ENCODE peak calls at places on chromosomes 7 and 10, in seven cellular contexts. W is A549, J is BJ, P is brain microvascular endothelial cell, D is AG09309, U is PC-3, A is astrocyte of the spinal cord. T is an unnamed sample.

GRCh38 chr10:125460326-125460725 is 222.6 kb downstream of the TEX36 start:
- DNase-seq in W (no peak), J (no peak), P (no peak), D (no peak), U (no peak), A (no peak), T (no peak)

GRCh38 chr7:144812379-144813283 is 23.2 kb downstream of the TPK1 start:
- DNase-seq in W (no peak), J (no peak), P (no peak), D (no peak), U (no peak), A (no peak), T (no peak)

GRCh38 chr10:844552-844951 is 87.0 kb downstream of the LARP4B start:
- DNase-seq in W (no peak), J (peak), P (peak), D (peak), U (no peak), A (peak), T (no peak)

GRCh38 chr7:94643771-94644545 is 12.0 kb downstream of the SGCE start:
- DNase-seq in W (no peak), J (no peak), P (no peak), D (no peak), U (peak), A (no peak), T (no peak)

GRCh38 chr10:74917481-74918077 is 91.2 kb downstream of the KAT6B start:
- DNase-seq in W (peak), J (no peak), P (peak), D (peak), U (peak), A (peak), T (peak)

GRCh38 chr10:101875068-101875688 is 31.6 kb upstream of the KCNIP2 start:
- DNase-seq in W (no peak), J (no peak), P (no peak), D (no peak), U (no peak), A (no peak), T (no peak)

GRCh38 chr7:114392686-114393085 is 21.9 kb upstream of the FOXP2 start:
- DNase-seq in W (no peak), J (no peak), P (peak), D (no peak), U (no peak), A (peak), T (peak)

GRCh38 chr10:110006358-110007170 is 1.2 kb upstream of the ADD3 start:
- DNase-seq in W (peak), J (no peak), P (peak), D (no peak), U (no peak), A (peak), T (no peak)

GRCh38 chr10:103859161-103860141 is 4.1 kb upstream of the SH3PXD2A start:
- DNase-seq in W (peak), J (no peak), P (peak), D (no peak), U (peak), A (peak), T (no peak)

GRCh38 chr10:99694171-99694570 is 34.9 kb downstream of the ENTPD7 start:
- DNase-seq in W (no peak), J (peak), P (peak), D (no peak), U (peak), A (peak), T (no peak)

GRCh38 chr7:20185988-20186387 is 31.2 kb downstream of the MACC1 start:
- DNase-seq in W (no peak), J (no peak), P (no peak), D (no peak), U (peak), A (no peak), T (no peak)

GRCh38 chr7:40470111-40470736 is 335.4 kb downstream of the SUGCT start:
- DNase-seq in W (no peak), J (no peak), P (peak), D (peak), U (no peak), A (peak), T (no peak)

GRCh38 chr10:114821915-114822770 is 563 bp downstream of the FHIP2A start:
- DNase-seq in W (peak), J (no peak), P (peak), D (no peak), U (peak), A (peak), T (no peak)

GRCh38 chr10:75350791-75351190 is 50.8 kb downstream of the ZNF503 start:
- DNase-seq in W (peak), J (no peak), P (peak), D (no peak), U (peak), A (peak), T (peak)

GRCh38 chr7:2214636-2215035 is 18.1 kb downstream of the MAD1L1 start:
- DNase-seq in W (no peak), J (no peak), P (no peak), D (no peak), U (no peak), A (no peak), T (no peak)

GRCh38 chr7:8453535-8453934 is 20.1 kb downstream of the NXPH1 start:
- DNase-seq in W (no peak), J (no peak), P (no peak), D (no peak), U (no peak), A (no peak), T (no peak)

GRCh38 chr7:111018960-111019835 is 71.7 kb upstream of the LRRN3 start:
- DNase-seq in W (no peak), J (no peak), P (no peak), D (no peak), U (peak), A (no peak), T (no peak)

GRCh38 chr7:43577485-43577951 is 5.4 kb upstream of the STK17A start:
- DNase-seq in W (peak), J (no peak), P (peak), D (no peak), U (no peak), A (no peak), T (no peak)

GRCh38 chr7:40833541-40834234 is 698.9 kb downstream of the SUGCT start:
- DNase-seq in W (no peak), J (no peak), P (peak), D (no peak), U (peak), A (peak), T (no peak)

GRCh38 chr7:106022193-106022821 is 59.2 kb downstream of the CDHR3 start:
- DNase-seq in W (no peak), J (no peak), P (no peak), D (no peak), U (no peak), A (peak), T (no peak)

GRCh38 chr10:3995302-3996210 is 210.5 kb upstream of the KLF6 start:
- DNase-seq in W (no peak), J (peak), P (peak), D (peak), U (peak), A (peak), T (no peak)

GRCh38 chr10:122999347-122999746 is 9.2 kb downstream of the IKZF5 start:
- DNase-seq in W (no peak), J (no peak), P (no peak), D (no peak), U (peak), A (no peak), T (no peak)

GRCh38 chr7:156969972-156970420 is 20.5 kb downstream of the NOM1 start:
- DNase-seq in W (no peak), J (no peak), P (no peak), D (no peak), U (peak), A (peak), T (no peak)

GRCh38 chr10:132532784-132533560 is 4.6 kb upstream of the INPP5A start:
- DNase-seq in W (peak), J (peak), P (peak), D (peak), U (peak), A (peak), T (peak)

GRCh38 chr10:60098676-60099601 is 192.6 kb upstream of the CCDC6 start:
- DNase-seq in W (peak), J (no peak), P (peak), D (no peak), U (peak), A (no peak), T (no peak)

GRCh38 chr10:102621418-102622325 is 22.6 kb upstream of the TRIM8 start:
- DNase-seq in W (no peak), J (no peak), P (no peak), D (no peak), U (peak), A (peak), T (no peak)

GRCh38 chr7:41830271-41830670 is 127.4 kb upstream of the INHBA start:
- DNase-seq in W (no peak), J (no peak), P (no peak), D (no peak), U (no peak), A (no peak), T (no peak)

GRCh38 chr10:123582084-123582989 is 83.8 kb upstream of the GPR26 start:
- DNase-seq in W (peak), J (no peak), P (peak), D (peak), U (peak), A (peak), T (peak)

GRCh38 chr7:19107392-19108147 is 9.9 kb downstream of the TWIST1 start:
- DNase-seq in W (no peak), J (no peak), P (peak), D (no peak), U (peak), A (peak), T (no peak)

GRCh38 chr10:93189959-93190358 is 116.3 kb downstream of the CYP26A1 start:
- DNase-seq in W (no peak), J (no peak), P (no peak), D (no peak), U (peak), A (no peak), T (no peak)

GRCh38 chr10:5620966-5621365 is 45.4 kb downstream of the ASB13 start:
- DNase-seq in W (no peak), J (no peak), P (no peak), D (no peak), U (no peak), A (no peak), T (no peak)

GRCh38 chr7:36208997-36209813 is 56.2 kb downstream of the EEPD1 start:
- DNase-seq in W (peak), J (no peak), P (no peak), D (no peak), U (peak), A (no peak), T (no peak)

GRCh38 chr7:94510582-94511456 is 1.2 kb downstream of the CASD1 start:
- DNase-seq in W (peak), J (no peak), P (peak), D (no peak), U (peak), A (peak), T (no peak)

GRCh38 chr7:128217030-128217805 is 23.9 kb upstream of the LEP start:
- DNase-seq in W (peak), J (peak), P (peak), D (peak), U (peak), A (peak), T (no peak)

GRCh38 chr10:121449457-121450045 is 148.7 kb downstream of the FGFR2 start:
- DNase-seq in W (no peak), J (no peak), P (no peak), D (no peak), U (no peak), A (no peak), T (peak)

GRCh38 chr7:55309040-55309991 is 55.8 kb upstream of the LANCL2 start:
- DNase-seq in W (no peak), J (no peak), P (no peak), D (no peak), U (no peak), A (no peak), T (no peak)

GRCh38 chr10:110413049-110413783 is 84.5 kb upstream of the DUSP5 start:
- DNase-seq in W (no peak), J (no peak), P (no peak), D (no peak), U (no peak), A (peak), T (no peak)

GRCh38 chr7:143374556-143374955 is 6.6 kb upstream of the ZYX start:
- DNase-seq in W (no peak), J (no peak), P (no peak), D (no peak), U (no peak), A (no peak), T (no peak)

GRCh38 chr7:41881313-41882130 is 178.6 kb upstream of the INHBA start:
- DNase-seq in W (no peak), J (no peak), P (peak), D (no peak), U (no peak), A (no peak), T (no peak)

GRCh38 chr10:119542990-119543813 is 683 bp upstream of the RGS10 start:
- DNase-seq in W (peak), J (no peak), P (peak), D (no peak), U (peak), A (peak), T (no peak)

DNA sequence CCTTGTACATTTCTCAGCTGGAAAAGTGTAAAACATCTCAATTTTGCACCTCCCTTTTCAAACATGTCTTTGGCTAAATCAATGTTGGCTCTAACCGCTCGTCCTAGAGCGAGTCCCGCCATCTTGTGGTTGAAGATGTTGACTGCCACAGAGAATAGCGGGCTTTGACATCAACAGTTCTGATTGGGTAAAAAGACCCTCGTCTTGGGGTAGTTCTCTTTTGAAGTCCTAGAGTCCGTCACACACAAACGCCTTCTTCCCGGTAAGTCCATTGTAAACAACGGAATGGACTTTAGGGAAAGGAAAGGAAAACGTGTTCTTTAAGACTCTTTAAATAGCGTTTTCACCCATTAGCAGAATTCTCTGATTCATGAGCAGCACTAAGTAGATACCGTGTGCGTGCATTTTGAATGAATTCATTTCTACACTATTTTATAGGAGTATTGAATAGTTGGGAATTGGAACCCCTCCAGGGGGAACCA is 454 bp upstream of the RPP30 start:
- DNase-seq in W (peak), J (no peak), P (peak), D (no peak), U (no peak), A (peak), T (peak)
- TF ChIP-seq CTCF in W (peak), J (peak), P (peak), D (peak), U (peak), A (peak), T (peak)

DNA sequence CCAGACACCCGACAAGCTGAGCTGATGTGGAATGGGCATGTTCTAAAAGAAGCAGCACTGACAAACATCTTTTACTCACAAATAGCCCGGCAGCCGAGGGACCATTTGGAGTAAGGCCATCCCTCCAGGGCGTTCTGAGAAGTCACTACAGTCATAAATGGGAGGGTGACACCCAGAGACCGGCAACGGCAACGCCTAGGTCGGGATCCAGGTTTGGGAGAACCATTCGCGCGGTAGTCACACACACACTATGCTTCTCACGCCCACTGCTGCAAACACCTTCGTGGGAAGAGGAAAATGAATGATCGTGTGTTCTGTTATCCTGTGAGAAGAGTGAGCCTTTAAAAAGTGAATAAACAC is 9.8 kb downstream of the TNS3 start:
- DNase-seq in W (no peak), J (peak), P (no peak), D (no peak), U (no peak), A (no peak), T (no peak)
- H3K4me3 ChIP-seq in W (peak), J (no peak), P (no peak), D (no peak), U (peak), A (no peak), T (peak)

DNA sequence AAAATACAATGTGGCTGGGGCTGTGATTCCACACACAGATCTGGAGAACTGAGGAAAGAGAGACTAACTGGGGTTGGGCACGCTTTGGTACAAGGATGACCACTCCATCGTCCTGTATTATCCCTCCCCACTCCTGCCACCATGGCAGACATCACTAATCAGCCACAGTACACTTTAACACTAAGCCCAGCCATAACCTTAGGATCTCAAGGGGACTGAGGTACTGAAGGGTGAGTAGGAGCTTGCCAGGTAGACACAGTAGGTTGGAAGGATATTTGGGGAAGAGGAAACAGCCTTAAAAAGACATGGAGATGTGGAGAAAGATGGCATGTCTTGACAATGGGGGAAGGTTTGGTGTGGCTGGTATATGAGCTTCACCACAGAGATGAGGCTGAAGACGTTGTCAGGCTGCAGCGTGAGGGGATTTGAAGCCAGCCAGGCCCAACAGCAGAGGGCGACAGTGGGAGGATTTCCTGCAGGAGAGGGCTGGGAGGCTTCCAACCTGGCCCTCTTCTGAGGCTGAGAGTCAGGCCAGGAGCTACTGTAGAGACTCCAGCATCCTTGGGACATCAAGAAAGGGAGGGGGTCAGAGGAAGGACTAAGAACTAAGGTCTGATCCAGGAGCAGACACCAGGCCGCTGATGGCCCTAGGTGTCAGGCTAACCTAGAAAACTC is 58.6 kb upstream of the COL13A1 start:
- DNase-seq in W (peak), J (no peak), P (peak), D (no peak), U (peak), A (no peak), T (no peak)
- TF ChIP-seq CTCF in W (peak), J (peak), P (peak), D (peak), U (peak), A (peak), T (peak)

DNA sequence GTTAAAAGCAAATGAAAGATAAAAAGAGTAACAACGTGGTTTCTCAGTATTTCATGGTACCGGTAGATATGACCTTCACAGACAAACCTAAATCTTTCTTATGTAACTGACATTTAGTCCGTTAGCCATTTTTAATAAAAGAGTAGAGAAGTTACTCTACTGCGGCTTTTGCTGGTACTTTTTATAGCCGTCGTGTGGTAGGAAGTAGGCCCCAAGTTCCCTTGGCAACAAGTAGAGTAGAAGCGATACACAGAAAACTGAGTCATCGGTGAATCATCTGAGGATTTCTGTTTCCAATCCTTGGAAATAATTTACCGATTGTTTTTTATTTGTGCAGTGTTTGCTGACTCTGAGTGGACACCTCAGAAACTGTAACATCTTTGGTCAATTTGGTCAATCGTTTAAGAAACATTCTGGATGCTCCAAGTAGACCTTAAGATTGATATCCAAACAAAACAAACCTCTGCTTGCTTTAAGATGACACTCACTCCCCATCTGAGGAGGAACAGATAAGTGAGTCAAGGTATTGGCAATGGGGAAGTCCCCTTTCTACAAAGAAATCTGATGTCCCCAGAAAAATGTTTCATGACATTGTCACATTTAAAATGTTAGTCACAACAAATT is 63.9 kb upstream of the AHR start:
- DNase-seq in W (peak), J (peak), P (peak), D (peak), U (peak), A (peak), T (peak)
- H3K4me3 ChIP-seq in W (no peak), J (no peak), P (no peak), D (no peak), U (peak), A (no peak), T (no peak)

T was measured in epithelial cell of proximal tubule.